ENCODE peak calls at places on chromosomes 5 and 9, in eight cellular contexts. H is NCI-H1436; Z is CD8-positive, alpha-beta T cell; M is NCI-H1417; O is dermis microvascular lymphatic vessel endothelial cell; N is NCI-H1694; V is Kasumi-1; S is stimulated activated CD4-positive, alpha-beta T cell treated with anti-CD3 and anti-CD28 coated beads, Interleukin-12 subunit alpha, Interleukin-12 subunit beta, amount 100 ng/mL, for 4 hours. U is an unnamed sample.

GRCh38 chr5:123283031-123283430 is 140.2 kb downstream of the CEP120 start:
- DNase-seq in M (no peak), S (no peak), O (no peak), H (no peak), Z (no peak), N (no peak), V (no peak), U (no peak)

GRCh38 chr5:107100121-107100520 is 570.6 kb downstream of the EFNA5 start:
- DNase-seq in N (no peak), O (no peak), H (no peak), Z (no peak), M (no peak), V (no peak), S (no peak), U (no peak)

GRCh38 chr9:125994066-125994943 is 247.1 kb downstream of the PBX3 start:
- DNase-seq in S (no peak), N (no peak), V (no peak), Z (no peak), H (no peak), O (no peak), M (no peak), U (no peak)

GRCh38 chr9:129669141-129669718 is 3.8 kb downstream of the PRRX2 start:
- DNase-seq in S (no peak), Z (no peak), O (peak), H (no peak), V (no peak), N (no peak), M (peak), U (no peak)

GRCh38 chr5:140632366-140633080 is 452 bp downstream of the CD14 start:
- DNase-seq in Z (peak), S (peak), M (peak), V (no peak), O (peak), N (no peak), H (no peak), U (peak)

GRCh38 chr5:129905467-129906176 is 1.4 kb downstream of the CHSY3 start:
- DNase-seq in V (peak), S (peak), M (peak), O (peak), N (no peak), Z (no peak), H (no peak), U (no peak)

GRCh38 chr9:134619456-134619982 is 22.1 kb upstream of the COL5A1 start:
- DNase-seq in N (no peak), Z (no peak), S (no peak), O (no peak), V (no peak), H (no peak), M (no peak), U (peak)

GRCh38 chr5:65742565-65743231 is 20.7 kb downstream of the NLN start:
- DNase-seq in H (no peak), M (peak), S (no peak), Z (no peak), O (peak), N (peak), V (peak), U (no peak)

GRCh38 chr5:129361441-129362025 is 98.6 kb upstream of the ADAMTS19 start:
- DNase-seq in V (peak), Z (no peak), M (peak), H (no peak), N (no peak), O (peak), S (no peak), U (no peak)

GRCh38 chr9:130196643-130197042 is 24.4 kb downstream of the NCS1 start:
- DNase-seq in N (peak), V (no peak), S (no peak), M (peak), H (peak), O (no peak), Z (no peak), U (no peak)

GRCh38 chr5:82620957-82621600 is 342.9 kb upstream of the RPS23 start:
- DNase-seq in M (no peak), H (no peak), O (no peak), S (no peak), Z (no peak), N (no peak), V (no peak), U (no peak)

GRCh38 chr5:110354341-110354740 is 372.1 kb downstream of the TMEM232 start:
- DNase-seq in N (no peak), Z (no peak), S (no peak), O (no peak), M (no peak), H (no peak), V (no peak), U (no peak)

GRCh38 chr5:1036504-1037122 is 28.0 kb downstream of the NKD2 start:
- DNase-seq in O (no peak), M (no peak), N (no peak), S (no peak), Z (no peak), H (no peak), V (no peak), U (no peak)

GRCh38 chr9:20570756-20571155 is 51.5 kb downstream of the MLLT3 start:
- DNase-seq in H (no peak), M (no peak), S (no peak), O (no peak), Z (no peak), V (no peak), N (no peak), U (no peak)

GRCh38 chr5:134511796-134512660 is 13.4 kb upstream of the JADE2 start:
- DNase-seq in O (no peak), M (no peak), H (no peak), V (no peak), Z (no peak), S (no peak), N (no peak), U (peak)

GRCh38 chr9:4174781-4175180 is 125.1 kb downstream of the GLIS3 start:
- DNase-seq in V (no peak), H (no peak), Z (no peak), N (no peak), S (no peak), O (no peak), M (no peak), U (no peak)

GRCh38 chr5:134577022-134577795 is 51.7 kb downstream of the JADE2 start:
- DNase-seq in O (peak), H (no peak), N (no peak), S (no peak), Z (no peak), V (no peak), M (no peak), U (no peak)